ENCODE peak calls at places on chromosomes 3 and 15, in nine cellular contexts. A is spleen, Y is sigmoid colon, M is transverse colon, F is prostate gland, B is GM12891, I is stomach, S is H1, L is upper lobe of left lung. N is an unnamed sample.
A peak's percentile ranks its signal among the peaks of the same experiment; 100 is the strongest.

GRCh38 chr15:101440846-101441590 is 48.5 kb downstream of the PCSK6 start:
- DNase-seq in A (no peak), Y (peak; percentile 35), M (no peak), F (peak; percentile 68), B (no peak), I (peak; percentile 13), S (no peak), L (no peak), N (no peak)

GRCh38 chr15:60651734-60652141 is 172.8 kb upstream of the ICE2 start:
- DNase-seq in A (no peak), Y (no peak), M (no peak), F (no peak), B (no peak), I (no peak), S (no peak), L (no peak), N (no peak)

GRCh38 chr15:45200799-45201556 is 13.2 kb upstream of the SHF start:
- DNase-seq in A (peak; percentile 93), Y (peak; percentile 91), M (peak; percentile 85), F (peak; percentile 72), B (no peak), I (peak; percentile 76), S (no peak), L (peak; percentile 85), N (peak; percentile 91)

GRCh38 chr3:126212629-126213375 is 32.4 kb upstream of the ALDH1L1 start:
- DNase-seq in A (peak; percentile 73), Y (peak; percentile 72), M (peak; percentile 15), F (peak; percentile 65), B (no peak), I (peak; percentile 32), S (peak; percentile 43), L (peak; percentile 45), N (no peak)

GRCh38 chr3:193870376-193871092 is 265.4 kb upstream of the HES1 start:
- DNase-seq in A (no peak), Y (no peak), M (no peak), F (no peak), B (no peak), I (no peak), S (no peak), L (no peak), N (no peak)

GRCh38 chr15:29822685-29823459 is 604 bp upstream of the TJP1 start:
- DNase-seq in A (no peak), Y (peak; percentile 87), M (peak; percentile 72), F (peak; percentile 57), B (no peak), I (peak; percentile 72), S (no peak), L (peak; percentile 64), N (peak; percentile 83)

GRCh38 chr3:179969525-179969924 is 67.2 kb downstream of the PEX5L start:
- DNase-seq in A (no peak), Y (no peak), M (no peak), F (no peak), B (no peak), I (no peak), S (no peak), L (no peak), N (no peak)

GRCh38 chr3:32743934-32744333 is 58.9 kb downstream of the CNOT10 start:
- DNase-seq in A (no peak), Y (no peak), M (peak; percentile 19), F (peak; percentile 25), B (no peak), I (no peak), S (no peak), L (no peak), N (no peak)

GRCh38 chr3:41508063-41508696 is 308.9 kb downstream of the CTNNB1 start:
- DNase-seq in A (no peak), Y (no peak), M (no peak), F (no peak), B (no peak), I (no peak), S (no peak), L (no peak), N (no peak)

DNA sequence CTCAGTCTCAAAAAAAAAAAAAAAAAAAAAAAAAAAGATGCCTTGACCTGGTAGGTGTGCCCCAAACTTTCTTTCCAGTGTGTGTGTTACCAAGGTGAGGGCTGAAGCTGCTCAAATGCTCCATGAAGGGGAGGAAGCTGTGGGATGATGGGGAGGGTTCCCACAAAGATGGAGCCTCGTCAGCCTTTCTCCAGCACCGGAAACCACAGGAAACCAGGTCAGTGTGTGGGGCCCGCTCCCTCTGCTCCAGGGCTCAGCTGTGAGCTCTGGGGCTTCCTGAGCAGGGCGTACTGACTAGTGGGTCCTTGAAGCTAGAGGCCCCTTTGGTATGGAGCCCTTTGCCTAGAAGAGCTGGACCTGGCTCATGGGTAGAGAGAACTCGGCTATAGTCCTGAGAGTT is 681 bp upstream of the IL17RE start:
- DNase-seq in A (peak; percentile 64), Y (no peak), M (no peak), F (no peak), B (no peak), I (no peak), S (no peak), L (no peak), N (no peak)
- TF ChIP-seq POLR2AphosphoS5 in A (no peak), Y (no peak), M (no peak), F (no peak), B (no peak), I (no peak), S (no peak), L (no peak), N (no peak)

GRCh38 chr15:76904461-76905012 is 603 bp downstream of the SCAPER start:
- DNase-seq in A (no peak), Y (peak; percentile 66), M (peak; percentile 36), F (peak; percentile 36), B (peak; percentile 16), I (peak; percentile 28), S (no peak), L (peak; percentile 24), N (no peak)

GRCh38 chr15:76903251-76903681 is 1.9 kb downstream of the SCAPER start:
- DNase-seq in A (no peak), Y (no peak), M (no peak), F (no peak), B (no peak), I (no peak), S (no peak), L (no peak), N (no peak)

GRCh38 chr15:76905855-76906254 is 715 bp upstream of the SCAPER start:
- DNase-seq in A (no peak), Y (no peak), M (no peak), F (no peak), B (no peak), I (no peak), S (no peak), L (no peak), N (no peak)

GRCh38 chr15:76901965-76902364 is 3.2 kb downstream of the SCAPER start:
- DNase-seq in A (no peak), Y (no peak), M (no peak), F (no peak), B (no peak), I (no peak), S (no peak), L (no peak), N (no peak)

DNA sequence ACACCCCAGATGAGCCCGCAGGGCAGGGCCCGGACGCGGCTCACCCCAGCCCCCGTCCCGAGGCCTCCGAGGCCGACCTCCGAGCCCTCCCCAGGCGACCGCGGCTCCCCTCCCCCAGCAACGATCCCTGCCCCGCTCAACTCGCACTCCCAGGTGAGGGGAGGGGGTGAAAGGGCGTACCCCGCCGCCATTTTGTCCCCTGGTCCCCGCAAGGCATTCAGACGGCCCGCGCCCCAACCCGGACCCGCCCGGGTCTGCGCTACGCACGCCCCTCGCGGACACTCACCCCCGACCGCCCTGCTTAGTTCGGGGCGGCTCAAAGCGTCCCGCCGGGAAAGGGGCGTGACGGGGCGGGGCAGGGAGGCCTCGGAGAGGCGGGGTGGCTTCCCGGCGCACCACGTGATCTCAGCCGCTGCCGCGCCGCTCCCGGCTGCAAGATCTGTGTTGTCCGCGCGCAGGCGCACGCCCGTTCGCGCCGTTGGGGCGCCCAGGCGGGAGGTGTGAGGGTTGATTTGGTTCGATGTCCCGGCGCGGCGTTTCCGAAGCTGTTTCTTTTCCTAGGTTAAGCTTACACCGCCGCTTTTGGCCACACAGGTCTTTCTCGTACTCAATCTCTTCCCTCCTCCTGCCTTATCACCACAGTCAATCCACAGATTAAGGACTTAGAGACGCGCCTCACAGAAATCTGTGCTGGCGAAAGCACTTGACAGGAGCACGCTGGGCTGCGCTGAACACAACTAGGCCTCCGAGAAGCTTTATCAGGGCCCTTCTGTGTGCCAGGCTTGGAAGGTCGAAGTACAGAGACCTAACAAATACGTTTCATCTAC is at the start of gene SCAPER:
- DNase-seq in A (peak; percentile 99), Y (peak; percentile 96), M (peak; percentile 95), F (peak; percentile 94), B (peak; percentile 91), I (peak; percentile 93), S (peak; percentile 84), L (peak; percentile 96), N (peak; percentile 94)
- TF ChIP-seq POLR2A in A (peak; percentile 42), Y (peak; percentile 58), M (peak; percentile 74), F (peak; percentile 87), B (no peak), I (peak; percentile 55), S (no peak), L (peak; percentile 70), N (no peak)

DNA sequence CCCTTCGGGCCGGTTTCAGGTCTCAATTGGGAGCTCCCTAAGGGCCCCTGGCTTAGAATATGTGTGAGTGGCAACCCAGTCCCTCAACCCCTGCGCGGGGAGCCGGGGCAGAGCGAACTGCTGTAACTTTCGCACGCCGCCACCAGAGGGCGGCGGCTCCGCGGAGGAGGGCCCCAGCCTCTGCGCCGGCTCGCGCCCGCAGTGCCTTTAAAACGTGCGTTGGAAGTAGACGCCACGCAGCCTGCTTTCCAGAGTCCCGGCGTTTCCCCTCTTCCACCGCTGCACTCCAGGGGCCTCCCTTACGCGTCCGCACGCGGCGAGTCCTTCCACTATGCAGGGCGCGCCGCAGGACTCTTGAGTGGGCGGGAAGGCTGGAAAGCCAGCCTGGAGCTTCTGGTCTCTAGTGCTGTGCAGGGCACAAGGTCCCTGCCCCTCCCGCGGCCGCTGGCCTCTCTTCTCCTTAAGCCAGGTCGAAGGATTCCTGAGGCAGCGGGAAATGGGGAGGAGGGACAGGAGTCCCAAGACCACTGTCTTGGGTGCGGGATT is 23.7 kb upstream of the RNU6-1 start:
- DNase-seq in A (peak; percentile 96), Y (peak; percentile 92), M (peak; percentile 81), F (peak; percentile 62), B (peak; percentile 71), I (peak; percentile 87), S (no peak), L (peak; percentile 83), N (peak; percentile 86)
- TF ChIP-seq POLR2AphosphoS5 in A (peak; percentile 69), Y (peak; percentile 42), M (no peak), F (peak; percentile 48), B (no peak), I (peak; percentile 33), S (no peak), L (no peak), N (no peak)

GRCh38 chr3:14480207-14481017 is 59.7 kb downstream of the GRIP2 start:
- DNase-seq in A (peak; percentile 64), Y (no peak), M (no peak), F (no peak), B (no peak), I (no peak), S (no peak), L (no peak), N (no peak)
- TF ChIP-seq POLR2A in A (no peak), Y (no peak), M (no peak), F (no peak), B (no peak), I (no peak), S (no peak), L (no peak), N (no peak)

DNA sequence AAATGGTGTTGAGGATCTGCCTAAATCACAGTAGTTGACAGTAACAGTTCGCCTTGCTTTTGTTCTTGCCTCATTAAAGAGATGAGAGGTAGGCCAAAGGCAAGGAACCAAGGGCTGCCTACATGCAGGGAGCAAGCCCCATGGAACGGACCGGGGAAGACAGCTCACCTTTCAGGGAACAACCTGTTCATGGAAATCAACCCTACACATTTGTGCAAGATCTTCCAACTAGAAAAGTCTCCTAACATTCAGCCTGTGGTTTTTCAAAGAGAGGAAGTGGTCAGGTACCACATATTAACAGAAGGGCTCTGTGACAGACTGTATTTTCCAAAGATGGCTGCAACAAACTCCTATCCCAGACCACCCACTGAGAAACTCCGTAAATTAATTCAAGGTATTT is 1031.8 kb upstream of the NR2F2 start:
- DNase-seq in A (no peak), Y (no peak), M (no peak), F (no peak), B (no peak), I (no peak), S (no peak), L (no peak), N (no peak)
- TF ChIP-seq POLR2AphosphoS5 in A (no peak), Y (no peak), M (no peak), F (no peak), B (no peak), I (no peak), S (no peak), L (no peak), N (no peak)

N was measured in suprapubic skin.